ENCODE peak calls at places on chromosome 7, in eight cellular contexts. One of them, this sample, is unnamed.
A peak's percentile ranks its signal among the peaks of the same experiment; 100 is the strongest.

GRCh38 chr7:30254717-30255095 is 29.7 kb upstream of the ZNRF2 start:
- DNase-seq in transverse colon: peak; percentile 51
- DNase-seq in heart right ventricle: no peak
- DNase-seq in A549: no peak
- DNase-seq in effector memory CD4-positive, alpha-beta T cell: no peak
- DNase-seq in psoas muscle: no peak
- DNase-seq in Peyer's patch: no peak
- DNase-seq in H1: no peak
- DNase-seq in this sample: no peak

GRCh38 chr7:110573862-110574528 is 516.9 kb upstream of the LRRN3 start:
- DNase-seq in transverse colon: no peak
- DNase-seq in heart right ventricle: no peak
- DNase-seq in A549: peak; percentile 32
- DNase-seq in effector memory CD4-positive, alpha-beta T cell: no peak
- DNase-seq in psoas muscle: no peak
- DNase-seq in Peyer's patch: no peak
- DNase-seq in H1: no peak
- DNase-seq in this sample: no peak

GRCh38 chr7:72408966-72409637 is 3.0 kb downstream of the CALN1 start:
- DNase-seq in transverse colon: no peak
- DNase-seq in heart right ventricle: no peak
- DNase-seq in A549: no peak
- DNase-seq in effector memory CD4-positive, alpha-beta T cell: no peak
- DNase-seq in psoas muscle: no peak
- DNase-seq in Peyer's patch: no peak
- DNase-seq in H1: no peak
- DNase-seq in this sample: no peak

GRCh38 chr7:130649004-130649790 is 19.4 kb downstream of the COPG2 start:
- DNase-seq in transverse colon: no peak
- DNase-seq in heart right ventricle: no peak
- DNase-seq in A549: no peak
- DNase-seq in effector memory CD4-positive, alpha-beta T cell: no peak
- DNase-seq in psoas muscle: no peak
- DNase-seq in Peyer's patch: no peak
- DNase-seq in H1: no peak
- DNase-seq in this sample: no peak

GRCh38 chr7:87318741-87319140 is 26.7 kb upstream of the CROT start:
- DNase-seq in transverse colon: no peak
- DNase-seq in heart right ventricle: no peak
- DNase-seq in A549: no peak
- DNase-seq in effector memory CD4-positive, alpha-beta T cell: no peak
- DNase-seq in psoas muscle: no peak
- DNase-seq in Peyer's patch: no peak
- DNase-seq in H1: no peak
- DNase-seq in this sample: no peak

GRCh38 chr7:27678617-27679260 is 16.1 kb upstream of the HIBADH start:
- DNase-seq in transverse colon: no peak
- DNase-seq in heart right ventricle: no peak
- DNase-seq in A549: no peak
- DNase-seq in effector memory CD4-positive, alpha-beta T cell: no peak
- DNase-seq in psoas muscle: no peak
- DNase-seq in Peyer's patch: no peak
- DNase-seq in H1: no peak
- DNase-seq in this sample: no peak

GRCh38 chr7:27737591-27737990 is 2.4 kb upstream of the TAX1BP1 start:
- DNase-seq in transverse colon: no peak
- DNase-seq in heart right ventricle: no peak
- DNase-seq in A549: no peak
- DNase-seq in effector memory CD4-positive, alpha-beta T cell: no peak
- DNase-seq in psoas muscle: no peak
- DNase-seq in Peyer's patch: no peak
- DNase-seq in H1: no peak
- DNase-seq in this sample: no peak

GRCh38 chr7:44748948-44749731 is 493 bp downstream of the ZMIZ2 start:
- DNase-seq in transverse colon: no peak
- DNase-seq in heart right ventricle: no peak
- DNase-seq in A549: no peak
- DNase-seq in effector memory CD4-positive, alpha-beta T cell: no peak
- DNase-seq in psoas muscle: no peak
- DNase-seq in Peyer's patch: no peak
- DNase-seq in H1: no peak
- DNase-seq in this sample: no peak

GRCh38 chr7:36338256-36338655 is 51.4 kb upstream of the ANLN start:
- DNase-seq in transverse colon: no peak
- DNase-seq in heart right ventricle: no peak
- DNase-seq in A549: no peak
- DNase-seq in effector memory CD4-positive, alpha-beta T cell: no peak
- DNase-seq in psoas muscle: no peak
- DNase-seq in Peyer's patch: no peak
- DNase-seq in H1: no peak
- DNase-seq in this sample: no peak

GRCh38 chr7:151999337-152000090 is 26.0 kb upstream of the GALNT11 start:
- DNase-seq in transverse colon: no peak
- DNase-seq in heart right ventricle: no peak
- DNase-seq in A549: no peak
- DNase-seq in effector memory CD4-positive, alpha-beta T cell: no peak
- DNase-seq in psoas muscle: no peak
- DNase-seq in Peyer's patch: no peak
- DNase-seq in H1: no peak
- DNase-seq in this sample: no peak

GRCh38 chr7:130296221-130296951 is 3.4 kb downstream of the CPA4 start:
- DNase-seq in transverse colon: no peak
- DNase-seq in heart right ventricle: no peak
- DNase-seq in A549: no peak
- DNase-seq in effector memory CD4-positive, alpha-beta T cell: no peak
- DNase-seq in psoas muscle: no peak
- DNase-seq in Peyer's patch: no peak
- DNase-seq in H1: no peak
- DNase-seq in this sample: no peak

GRCh38 chr7:109131141-109131540 is 561.5 kb downstream of the DNAJB9 start:
- DNase-seq in transverse colon: no peak
- DNase-seq in heart right ventricle: no peak
- DNase-seq in A549: no peak
- DNase-seq in effector memory CD4-positive, alpha-beta T cell: no peak
- DNase-seq in psoas muscle: no peak
- DNase-seq in Peyer's patch: no peak
- DNase-seq in H1: no peak
- DNase-seq in this sample: no peak

GRCh38 chr7:119377-120163 is 72.8 kb upstream of the FAM20C start:
- DNase-seq in transverse colon: peak; percentile 41
- DNase-seq in heart right ventricle: peak; percentile 62
- DNase-seq in A549: no peak
- DNase-seq in effector memory CD4-positive, alpha-beta T cell: no peak
- DNase-seq in psoas muscle: no peak
- DNase-seq in Peyer's patch: peak; percentile 14
- DNase-seq in H1: no peak
- DNase-seq in this sample: peak; percentile 88

GRCh38 chr7:51069411-51070083 is 247.1 kb downstream of the COBL start:
- DNase-seq in transverse colon: no peak
- DNase-seq in heart right ventricle: no peak
- DNase-seq in A549: no peak
- DNase-seq in effector memory CD4-positive, alpha-beta T cell: no peak
- DNase-seq in psoas muscle: no peak
- DNase-seq in Peyer's patch: no peak
- DNase-seq in H1: no peak
- DNase-seq in this sample: no peak

GRCh38 chr7:7895004-7895650 is 73.5 kb upstream of the GLCCI1 start:
- DNase-seq in transverse colon: no peak
- DNase-seq in heart right ventricle: no peak
- DNase-seq in A549: no peak
- DNase-seq in effector memory CD4-positive, alpha-beta T cell: no peak
- DNase-seq in psoas muscle: no peak
- DNase-seq in Peyer's patch: no peak
- DNase-seq in H1: no peak
- DNase-seq in this sample: no peak

GRCh38 chr7:77796109-77796508 is 2.1 kb downstream of the TMEM60 start:
- DNase-seq in transverse colon: no peak
- DNase-seq in heart right ventricle: no peak
- DNase-seq in A549: no peak
- DNase-seq in effector memory CD4-positive, alpha-beta T cell: no peak
- DNase-seq in psoas muscle: no peak
- DNase-seq in Peyer's patch: no peak
- DNase-seq in H1: no peak
- DNase-seq in this sample: no peak
- H3K4me1 ChIP-seq in transverse colon: peaks cover 47% of the 10 kb centered on the region
- H3K4me1 ChIP-seq in heart right ventricle: peaks cover 24% of the 10 kb centered on the region
- H3K4me1 ChIP-seq in A549: peaks cover 33% of the 10 kb centered on the region
- H3K4me1 ChIP-seq in effector memory CD4-positive, alpha-beta T cell: peaks cover 20% of the 10 kb centered on the region
- H3K4me1 ChIP-seq in psoas muscle: peaks cover 42% of the 10 kb centered on the region
- H3K4me1 ChIP-seq in Peyer's patch: no peaks in the 10 kb centered on the region
- H3K4me1 ChIP-seq in H1: no peaks in the 10 kb centered on the region
- H3K4me1 ChIP-seq in this sample: peaks cover 68% of the 10 kb centered on the region

GRCh38 chr7:83410989-83411591 is 237.8 kb downstream of the SEMA3E start:
- DNase-seq in transverse colon: no peak
- DNase-seq in heart right ventricle: no peak
- DNase-seq in A549: peak; percentile 13
- DNase-seq in effector memory CD4-positive, alpha-beta T cell: no peak
- DNase-seq in psoas muscle: no peak
- DNase-seq in Peyer's patch: no peak
- DNase-seq in H1: no peak
- DNase-seq in this sample: no peak

GRCh38 chr7:83415840-83416239 is 233.1 kb downstream of the SEMA3E start:
- DNase-seq in transverse colon: no peak
- DNase-seq in heart right ventricle: no peak
- DNase-seq in A549: no peak
- DNase-seq in effector memory CD4-positive, alpha-beta T cell: no peak
- DNase-seq in psoas muscle: no peak
- DNase-seq in Peyer's patch: no peak
- DNase-seq in H1: no peak
- DNase-seq in this sample: no peak

GRCh38 chr7:83413831-83414230 is 235.1 kb downstream of the SEMA3E start:
- DNase-seq in transverse colon: no peak
- DNase-seq in heart right ventricle: no peak
- DNase-seq in A549: no peak
- DNase-seq in effector memory CD4-positive, alpha-beta T cell: no peak
- DNase-seq in psoas muscle: no peak
- DNase-seq in Peyer's patch: no peak
- DNase-seq in H1: no peak
- DNase-seq in this sample: no peak

GRCh38 chr7:83413425-83413824 is 235.5 kb downstream of the SEMA3E start:
- DNase-seq in transverse colon: no peak
- DNase-seq in heart right ventricle: no peak
- DNase-seq in A549: no peak
- DNase-seq in effector memory CD4-positive, alpha-beta T cell: no peak
- DNase-seq in psoas muscle: no peak
- DNase-seq in Peyer's patch: no peak
- DNase-seq in H1: no peak
- DNase-seq in this sample: no peak

DNA sequence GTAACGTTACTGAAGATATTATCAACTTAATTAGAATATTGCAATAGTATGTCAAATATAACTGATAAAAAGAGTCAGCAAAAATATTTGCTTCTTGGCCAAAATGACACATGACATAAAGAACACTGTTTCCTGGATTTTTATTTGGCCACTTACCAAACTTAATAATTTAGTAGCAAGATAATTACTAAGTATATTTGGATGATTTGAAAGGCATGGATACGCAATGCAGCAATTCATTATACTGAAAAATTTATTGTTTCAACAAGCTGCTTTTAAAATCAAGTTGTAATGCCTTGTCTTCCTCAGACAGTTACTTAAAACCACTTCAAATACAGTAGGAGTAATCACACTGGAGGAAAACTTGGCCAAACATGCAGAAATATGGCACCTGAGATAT is 234.0 kb downstream of the SEMA3E start:
- DNase-seq in transverse colon: no peak
- DNase-seq in heart right ventricle: no peak
- DNase-seq in A549: no peak
- DNase-seq in effector memory CD4-positive, alpha-beta T cell: no peak
- DNase-seq in psoas muscle: no peak
- DNase-seq in Peyer's patch: no peak
- DNase-seq in H1: no peak
- DNase-seq in this sample: no peak
- H3K4me1 ChIP-seq in transverse colon: no peaks in the 10 kb centered on the region
- H3K4me1 ChIP-seq in heart right ventricle: no peaks in the 10 kb centered on the region
- H3K4me1 ChIP-seq in A549: peaks cover 11% of the 10 kb centered on the region
- H3K4me1 ChIP-seq in effector memory CD4-positive, alpha-beta T cell: no peaks in the 10 kb centered on the region
- H3K4me1 ChIP-seq in psoas muscle: no peaks in the 10 kb centered on the region
- H3K4me1 ChIP-seq in Peyer's patch: no peaks in the 10 kb centered on the region
- H3K4me1 ChIP-seq in H1: peaks cover 12% of the 10 kb centered on the region
- H3K4me1 ChIP-seq in this sample: no peaks in the 10 kb centered on the region

GRCh38 chr7:25619963-25620799 is 391.9 kb upstream of the NPVF start:
- DNase-seq in transverse colon: peak; percentile 38
- DNase-seq in heart right ventricle: no peak
- DNase-seq in A549: no peak
- DNase-seq in effector memory CD4-positive, alpha-beta T cell: no peak
- DNase-seq in psoas muscle: peak; percentile 18
- DNase-seq in Peyer's patch: peak; percentile 68
- DNase-seq in H1: no peak
- DNase-seq in this sample: no peak
- H3K4me1 ChIP-seq in transverse colon: peaks cover 3% of the 10 kb centered on the region
- H3K4me1 ChIP-seq in heart right ventricle: peaks cover 40% of the 10 kb centered on the region
- H3K4me1 ChIP-seq in A549: no peaks in the 10 kb centered on the region
- H3K4me1 ChIP-seq in effector memory CD4-positive, alpha-beta T cell: peaks cover 9% of the 10 kb centered on the region
- H3K4me1 ChIP-seq in psoas muscle: peaks cover 9% of the 10 kb centered on the region
- H3K4me1 ChIP-seq in Peyer's patch: no peaks in the 10 kb centered on the region
- H3K4me1 ChIP-seq in H1: no peaks in the 10 kb centered on the region
- H3K4me1 ChIP-seq in this sample: no peaks in the 10 kb centered on the region

GRCh38 chr7:71221549-71221948 is 89.6 kb downstream of the GALNT17 start:
- DNase-seq in transverse colon: no peak
- DNase-seq in heart right ventricle: no peak
- DNase-seq in A549: no peak
- DNase-seq in effector memory CD4-positive, alpha-beta T cell: no peak
- DNase-seq in psoas muscle: no peak
- DNase-seq in Peyer's patch: no peak
- DNase-seq in H1: no peak
- DNase-seq in this sample: no peak

GRCh38 chr7:71229201-71229600 is 97.3 kb downstream of the GALNT17 start:
- DNase-seq in transverse colon: no peak
- DNase-seq in heart right ventricle: no peak
- DNase-seq in A549: no peak
- DNase-seq in effector memory CD4-positive, alpha-beta T cell: no peak
- DNase-seq in psoas muscle: no peak
- DNase-seq in Peyer's patch: no peak
- DNase-seq in H1: no peak
- DNase-seq in this sample: no peak

GRCh38 chr7:71229699-71230098 is 97.8 kb downstream of the GALNT17 start:
- DNase-seq in transverse colon: no peak
- DNase-seq in heart right ventricle: no peak
- DNase-seq in A549: no peak
- DNase-seq in effector memory CD4-positive, alpha-beta T cell: no peak
- DNase-seq in psoas muscle: no peak
- DNase-seq in Peyer's patch: no peak
- DNase-seq in H1: no peak
- DNase-seq in this sample: no peak

GRCh38 chr7:71227126-71227525 is 95.2 kb downstream of the GALNT17 start:
- DNase-seq in transverse colon: no peak
- DNase-seq in heart right ventricle: no peak
- DNase-seq in A549: no peak
- DNase-seq in effector memory CD4-positive, alpha-beta T cell: no peak
- DNase-seq in psoas muscle: no peak
- DNase-seq in Peyer's patch: no peak
- DNase-seq in H1: no peak
- DNase-seq in this sample: no peak
- H3K4me1 ChIP-seq in transverse colon: no peaks in the 10 kb centered on the region
- H3K4me1 ChIP-seq in heart right ventricle: peaks cover 3% of the 10 kb centered on the region
- H3K4me1 ChIP-seq in A549: no peaks in the 10 kb centered on the region
- H3K4me1 ChIP-seq in effector memory CD4-positive, alpha-beta T cell: no peaks in the 10 kb centered on the region
- H3K4me1 ChIP-seq in psoas muscle: no peaks in the 10 kb centered on the region
- H3K4me1 ChIP-seq in Peyer's patch: no peaks in the 10 kb centered on the region
- H3K4me1 ChIP-seq in H1: no peaks in the 10 kb centered on the region
- H3K4me1 ChIP-seq in this sample: no peaks in the 10 kb centered on the region